ENCODE peak calls at places on chromosomes 11 and 22, in five cellular contexts. One of them, this sample, is unnamed.

GRCh38 chr11:119907122-119907933 is 178.3 kb upstream of the NECTIN1 start:
- DNase-seq in prostate gland: no peak
- DNase-seq in endothelial cell: no peak
- DNase-seq in choroid plexus epithelial cell: no peak
- DNase-seq in OCI-LY7: no peak
- DNase-seq in this sample: no peak

GRCh38 chr11:119512373-119512772 is 89.4 kb upstream of the THY1 start:
- DNase-seq in prostate gland: no peak
- DNase-seq in endothelial cell: no peak
- DNase-seq in choroid plexus epithelial cell: no peak
- DNase-seq in OCI-LY7: no peak
- DNase-seq in this sample: no peak

GRCh38 chr11:19656140-19656541 is 56.5 kb upstream of the NAV2 start:
- DNase-seq in prostate gland: peak
- DNase-seq in endothelial cell: no peak
- DNase-seq in choroid plexus epithelial cell: no peak
- DNase-seq in OCI-LY7: no peak
- DNase-seq in this sample: no peak

GRCh38 chr11:107705027-107705426 is 6.8 kb downstream of the SLN start:
- DNase-seq in prostate gland: no peak
- DNase-seq in endothelial cell: no peak
- DNase-seq in choroid plexus epithelial cell: peak
- DNase-seq in OCI-LY7: no peak
- DNase-seq in this sample: no peak

GRCh38 chr11:64724863-64725535 is 2.0 kb upstream of the NRXN2 start:
- DNase-seq in prostate gland: no peak
- DNase-seq in endothelial cell: no peak
- DNase-seq in choroid plexus epithelial cell: no peak
- DNase-seq in OCI-LY7: no peak
- DNase-seq in this sample: no peak

GRCh38 chr11:118980191-118980881 is 8.8 kb downstream of the FOXR1 start:
- DNase-seq in prostate gland: no peak
- DNase-seq in endothelial cell: no peak
- DNase-seq in choroid plexus epithelial cell: peak
- DNase-seq in OCI-LY7: no peak
- DNase-seq in this sample: no peak

GRCh38 chr11:134015541-134015940 is 53.3 kb upstream of the JAM3 start:
- DNase-seq in prostate gland: no peak
- DNase-seq in endothelial cell: no peak
- DNase-seq in choroid plexus epithelial cell: no peak
- DNase-seq in OCI-LY7: no peak
- DNase-seq in this sample: no peak

GRCh38 chr11:79059171-79059570 is 381.7 kb downstream of the TENM4 start:
- DNase-seq in prostate gland: no peak
- DNase-seq in endothelial cell: no peak
- DNase-seq in choroid plexus epithelial cell: no peak
- DNase-seq in OCI-LY7: no peak
- DNase-seq in this sample: no peak

GRCh38 chr11:113457784-113458183 is 17.4 kb downstream of the DRD2 start:
- DNase-seq in prostate gland: no peak
- DNase-seq in endothelial cell: no peak
- DNase-seq in choroid plexus epithelial cell: no peak
- DNase-seq in OCI-LY7: no peak
- DNase-seq in this sample: no peak

GRCh38 chr11:34243620-34244493 is 114.0 kb downstream of the ABTB2 start:
- DNase-seq in prostate gland: peak
- DNase-seq in endothelial cell: no peak
- DNase-seq in choroid plexus epithelial cell: peak
- DNase-seq in OCI-LY7: no peak
- DNase-seq in this sample: no peak

GRCh38 chr11:57157624-57158023 is 24.1 kb upstream of the LRRC55 start:
- DNase-seq in prostate gland: no peak
- DNase-seq in endothelial cell: no peak
- DNase-seq in choroid plexus epithelial cell: no peak
- DNase-seq in OCI-LY7: no peak
- DNase-seq in this sample: no peak

GRCh38 chr11:116790167-116791001 is 1.3 kb downstream of the APOA5 start:
- DNase-seq in prostate gland: no peak
- DNase-seq in endothelial cell: no peak
- DNase-seq in choroid plexus epithelial cell: no peak
- DNase-seq in OCI-LY7: no peak
- DNase-seq in this sample: no peak

GRCh38 chr11:125679837-125680236 is 810 bp downstream of the ACRV1 start:
- DNase-seq in prostate gland: no peak
- DNase-seq in endothelial cell: no peak
- DNase-seq in choroid plexus epithelial cell: no peak
- DNase-seq in OCI-LY7: no peak
- DNase-seq in this sample: no peak

GRCh38 chr11:86990520-86990919 is 35.3 kb upstream of the FZD4 start:
- DNase-seq in prostate gland: no peak
- DNase-seq in endothelial cell: no peak
- DNase-seq in choroid plexus epithelial cell: peak
- DNase-seq in OCI-LY7: no peak
- DNase-seq in this sample: no peak

GRCh38 chr11:8685306-8685705 is 2.7 kb downstream of the RPL27A start:
- DNase-seq in prostate gland: no peak
- DNase-seq in endothelial cell: no peak
- DNase-seq in choroid plexus epithelial cell: no peak
- DNase-seq in OCI-LY7: no peak
- DNase-seq in this sample: no peak

GRCh38 chr11:66510271-66510989 is at the start of gene BBS1:
- DNase-seq in prostate gland: peak
- DNase-seq in endothelial cell: peak
- DNase-seq in choroid plexus epithelial cell: peak
- DNase-seq in OCI-LY7: peak
- DNase-seq in this sample: peak
- TF ChIP-seq CTCF in prostate gland: no peak
- TF ChIP-seq CTCF in endothelial cell: no peak
- TF ChIP-seq CTCF in choroid plexus epithelial cell: peak
- TF ChIP-seq CTCF in OCI-LY7: no peak
- TF ChIP-seq CTCF in this sample: no peak

GRCh38 chr22:43226368-43226979 is 39.5 kb upstream of the TTLL12 start:
- DNase-seq in prostate gland: no peak
- DNase-seq in endothelial cell: no peak
- DNase-seq in choroid plexus epithelial cell: peak
- DNase-seq in OCI-LY7: no peak
- DNase-seq in this sample: peak

GRCh38 chr22:43227231-43227630 is 40.3 kb upstream of the TTLL12 start:
- DNase-seq in prostate gland: no peak
- DNase-seq in endothelial cell: no peak
- DNase-seq in choroid plexus epithelial cell: peak
- DNase-seq in OCI-LY7: no peak
- DNase-seq in this sample: no peak

GRCh38 chr22:43230571-43230970 is 43.6 kb upstream of the TTLL12 start:
- DNase-seq in prostate gland: no peak
- DNase-seq in endothelial cell: no peak
- DNase-seq in choroid plexus epithelial cell: no peak
- DNase-seq in OCI-LY7: no peak
- DNase-seq in this sample: no peak

GRCh38 chr22:43228863-43229262 is 41.9 kb upstream of the TTLL12 start:
- DNase-seq in prostate gland: no peak
- DNase-seq in endothelial cell: no peak
- DNase-seq in choroid plexus epithelial cell: no peak
- DNase-seq in OCI-LY7: no peak
- DNase-seq in this sample: no peak

GRCh38 chr22:43228330-43228729 is 41.4 kb upstream of the TTLL12 start:
- DNase-seq in prostate gland: no peak
- DNase-seq in endothelial cell: peak
- DNase-seq in choroid plexus epithelial cell: peak
- DNase-seq in OCI-LY7: peak
- DNase-seq in this sample: peak
- TF ChIP-seq CTCF in prostate gland: no peak
- TF ChIP-seq CTCF in endothelial cell: peak
- TF ChIP-seq CTCF in choroid plexus epithelial cell: peak
- TF ChIP-seq CTCF in OCI-LY7: peak
- TF ChIP-seq CTCF in this sample: peak

GRCh38 chr11:61571869-61572268 is 9.0 kb downstream of the SYT7 start:
- DNase-seq in prostate gland: no peak
- DNase-seq in endothelial cell: no peak
- DNase-seq in choroid plexus epithelial cell: no peak
- DNase-seq in OCI-LY7: no peak
- DNase-seq in this sample: no peak

GRCh38 chr11:61574611-61575010 is 6.3 kb downstream of the SYT7 start:
- DNase-seq in prostate gland: no peak
- DNase-seq in endothelial cell: no peak
- DNase-seq in choroid plexus epithelial cell: no peak
- DNase-seq in OCI-LY7: no peak
- DNase-seq in this sample: no peak

GRCh38 chr11:61569701-61570100 is 11.2 kb downstream of the SYT7 start:
- DNase-seq in prostate gland: no peak
- DNase-seq in endothelial cell: no peak
- DNase-seq in choroid plexus epithelial cell: no peak
- DNase-seq in OCI-LY7: no peak
- DNase-seq in this sample: no peak

GRCh38 chr11:61572913-61573312 is 8.0 kb downstream of the SYT7 start:
- DNase-seq in prostate gland: no peak
- DNase-seq in endothelial cell: no peak
- DNase-seq in choroid plexus epithelial cell: no peak
- DNase-seq in OCI-LY7: no peak
- DNase-seq in this sample: no peak

GRCh38 chr11:61571337-61571736 is 9.5 kb downstream of the SYT7 start:
- DNase-seq in prostate gland: no peak
- DNase-seq in endothelial cell: no peak
- DNase-seq in choroid plexus epithelial cell: no peak
- DNase-seq in OCI-LY7: no peak
- DNase-seq in this sample: no peak
- TF ChIP-seq CTCF in prostate gland: no peak
- TF ChIP-seq CTCF in endothelial cell: no peak
- TF ChIP-seq CTCF in choroid plexus epithelial cell: no peak
- TF ChIP-seq CTCF in OCI-LY7: no peak
- TF ChIP-seq CTCF in this sample: no peak

GRCh38 chr11:93166194-93166593 is 31.6 kb downstream of the SLC36A4 start:
- DNase-seq in prostate gland: no peak
- DNase-seq in endothelial cell: no peak
- DNase-seq in choroid plexus epithelial cell: no peak
- DNase-seq in OCI-LY7: no peak
- DNase-seq in this sample: no peak

GRCh38 chr11:93169143-93169542 is 28.6 kb downstream of the SLC36A4 start:
- DNase-seq in prostate gland: no peak
- DNase-seq in endothelial cell: no peak
- DNase-seq in choroid plexus epithelial cell: no peak
- DNase-seq in OCI-LY7: no peak
- DNase-seq in this sample: no peak

GRCh38 chr11:93166867-93167266 is 30.9 kb downstream of the SLC36A4 start:
- DNase-seq in prostate gland: no peak
- DNase-seq in endothelial cell: no peak
- DNase-seq in choroid plexus epithelial cell: peak
- DNase-seq in OCI-LY7: no peak
- DNase-seq in this sample: no peak

GRCh38 chr11:93169950-93170561 is 27.7 kb downstream of the SLC36A4 start:
- DNase-seq in prostate gland: no peak
- DNase-seq in endothelial cell: no peak
- DNase-seq in choroid plexus epithelial cell: peak
- DNase-seq in OCI-LY7: peak
- DNase-seq in this sample: no peak
- TF ChIP-seq CTCF in prostate gland: no peak
- TF ChIP-seq CTCF in endothelial cell: no peak
- TF ChIP-seq CTCF in choroid plexus epithelial cell: peak
- TF ChIP-seq CTCF in OCI-LY7: peak
- TF ChIP-seq CTCF in this sample: peak

GRCh38 chr22:43976861-43977795 is 21.9 kb downstream of the SAMM50 start:
- DNase-seq in prostate gland: no peak
- DNase-seq in endothelial cell: no peak
- DNase-seq in choroid plexus epithelial cell: no peak
- DNase-seq in OCI-LY7: no peak
- DNase-seq in this sample: no peak
- TF ChIP-seq CTCF in prostate gland: no peak
- TF ChIP-seq CTCF in endothelial cell: no peak
- TF ChIP-seq CTCF in choroid plexus epithelial cell: no peak
- TF ChIP-seq CTCF in OCI-LY7: no peak
- TF ChIP-seq CTCF in this sample: no peak

DNA sequence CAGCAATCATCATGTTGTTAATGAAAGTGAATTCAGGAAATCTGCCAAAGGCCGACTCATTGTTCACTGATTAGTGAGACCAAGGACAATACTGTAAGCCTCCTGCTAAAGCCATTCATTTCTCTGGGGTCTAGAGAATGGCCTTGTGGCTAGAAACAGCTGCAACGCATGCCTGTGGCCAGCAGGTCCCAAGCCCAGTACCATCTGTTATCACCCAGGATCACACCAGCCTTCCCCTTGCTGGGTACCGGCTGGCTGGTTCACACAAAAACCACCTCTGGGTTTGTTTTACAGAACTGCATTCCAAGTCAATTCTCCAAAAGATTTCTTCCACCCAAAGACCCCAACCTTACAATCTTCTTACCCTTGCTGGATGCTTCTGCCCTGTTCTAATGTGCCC is 1.1 kb downstream of the PLAAT5 start:
- DNase-seq in prostate gland: no peak
- DNase-seq in endothelial cell: no peak
- DNase-seq in choroid plexus epithelial cell: peak
- DNase-seq in OCI-LY7: no peak
- DNase-seq in this sample: no peak
- TF ChIP-seq CTCF in prostate gland: no peak
- TF ChIP-seq CTCF in endothelial cell: no peak
- TF ChIP-seq CTCF in choroid plexus epithelial cell: peak
- TF ChIP-seq CTCF in OCI-LY7: no peak
- TF ChIP-seq CTCF in this sample: peak

GRCh38 chr11:18375941-18376340 is 18.4 kb upstream of the LDHA start:
- DNase-seq in prostate gland: no peak
- DNase-seq in endothelial cell: no peak
- DNase-seq in choroid plexus epithelial cell: no peak
- DNase-seq in OCI-LY7: no peak
- DNase-seq in this sample: no peak
- TF ChIP-seq CTCF in prostate gland: no peak
- TF ChIP-seq CTCF in endothelial cell: no peak
- TF ChIP-seq CTCF in choroid plexus epithelial cell: no peak
- TF ChIP-seq CTCF in OCI-LY7: no peak
- TF ChIP-seq CTCF in this sample: no peak

GRCh38 chr11:71372693-71373657 is 75.2 kb downstream of the DHCR7 start:
- DNase-seq in prostate gland: no peak
- DNase-seq in endothelial cell: no peak
- DNase-seq in choroid plexus epithelial cell: peak
- DNase-seq in OCI-LY7: peak
- DNase-seq in this sample: no peak

GRCh38 chr11:71370020-71370747 is 78.0 kb downstream of the DHCR7 start:
- DNase-seq in prostate gland: no peak
- DNase-seq in endothelial cell: no peak
- DNase-seq in choroid plexus epithelial cell: no peak
- DNase-seq in OCI-LY7: no peak
- DNase-seq in this sample: no peak

GRCh38 chr11:71371674-71372069 is 76.5 kb downstream of the DHCR7 start:
- DNase-seq in prostate gland: no peak
- DNase-seq in endothelial cell: no peak
- DNase-seq in choroid plexus epithelial cell: no peak
- DNase-seq in OCI-LY7: no peak
- DNase-seq in this sample: no peak

GRCh38 chr11:71369411-71369810 is 78.8 kb downstream of the DHCR7 start:
- DNase-seq in prostate gland: no peak
- DNase-seq in endothelial cell: no peak
- DNase-seq in choroid plexus epithelial cell: no peak
- DNase-seq in OCI-LY7: no peak
- DNase-seq in this sample: no peak

GRCh38 chr11:71370895-71371673 is 77.1 kb downstream of the DHCR7 start:
- DNase-seq in prostate gland: no peak
- DNase-seq in endothelial cell: no peak
- DNase-seq in choroid plexus epithelial cell: no peak
- DNase-seq in OCI-LY7: peak
- DNase-seq in this sample: no peak
- TF ChIP-seq CTCF in prostate gland: no peak
- TF ChIP-seq CTCF in endothelial cell: no peak
- TF ChIP-seq CTCF in choroid plexus epithelial cell: no peak
- TF ChIP-seq CTCF in OCI-LY7: peak
- TF ChIP-seq CTCF in this sample: no peak

GRCh38 chr11:76788661-76789442 is 5.7 kb downstream of the TSKU start:
- DNase-seq in prostate gland: peak
- DNase-seq in endothelial cell: no peak
- DNase-seq in choroid plexus epithelial cell: no peak
- DNase-seq in OCI-LY7: no peak
- DNase-seq in this sample: no peak
- TF ChIP-seq CTCF in prostate gland: no peak
- TF ChIP-seq CTCF in endothelial cell: no peak
- TF ChIP-seq CTCF in choroid plexus epithelial cell: no peak
- TF ChIP-seq CTCF in OCI-LY7: no peak
- TF ChIP-seq CTCF in this sample: no peak